ENCODE peak calls at places on chromosomes 6 and 20, in six cellular contexts. Z is activated gamma-delta T cell treated with Interleukin-2 at 50 U/mL for 16 hours; Q is stimulated activated CD8-positive, alpha-beta memory T cell treated with anti-CD3 and anti-CD28 coated beads, Interleukin-7, amount 100 ng/mL, for 1 hour; Y is fibroblast of villous mesenchyme; C is NCI-H1436; S is activated CD8-positive, alpha-beta memory T cell treated with anti-CD3 and anti-CD28 coated beads for 24 hours. E is an unnamed sample.

GRCh38 chr6:25100288-25100687 is 164.5 kb upstream of the RIPOR2 start:
- DNase-seq in Z (no peak), Q (no peak), Y (no peak), C (no peak), S (no peak), E (no peak)

GRCh38 chr20:2756056-2756611 is 44.3 kb downstream of the CPXM1 start:
- DNase-seq in Z (no peak), Q (no peak), Y (peak), C (no peak), S (peak), E (peak)

GRCh38 chr20:37343212-37343993 is 2.5 kb upstream of the SRC start:
- DNase-seq in Z (peak), Q (no peak), Y (no peak), C (no peak), S (no peak), E (no peak)

GRCh38 chr6:139903411-139904157 is 529.1 kb upstream of the CITED2 start:
- DNase-seq in Z (no peak), Q (no peak), Y (no peak), C (no peak), S (no peak), E (no peak)

GRCh38 chr20:57135875-57136274 is 130.6 kb downstream of the BMP7 start:
- DNase-seq in Z (no peak), Q (no peak), Y (no peak), C (no peak), S (no peak), E (no peak)

GRCh38 chr6:48141975-48142374 is 31.0 kb upstream of the PTCHD4 start:
- DNase-seq in Z (no peak), Q (no peak), Y (no peak), C (no peak), S (no peak), E (no peak)

GRCh38 chr6:72416744-72417143 is 205.1 kb upstream of the KCNQ5 start:
- DNase-seq in Z (no peak), Q (no peak), Y (no peak), C (no peak), S (no peak), E (no peak)

GRCh38 chr20:44583179-44583578 is 800 bp downstream of the PKIG start:
- DNase-seq in Z (no peak), Q (no peak), Y (peak), C (no peak), S (no peak), E (no peak)

GRCh38 chr6:145015739-145016558 is 719.4 kb downstream of the EPM2A start:
- DNase-seq in Z (no peak), Q (no peak), Y (peak), C (no peak), S (no peak), E (no peak)

GRCh38 chr20:61744691-61745396 is 320.8 kb downstream of the TAF4 start:
- DNase-seq in Z (no peak), Q (no peak), Y (no peak), C (no peak), S (no peak), E (no peak)

GRCh38 chr6:136921936-136922679 is at the start of gene SLC35D3:
- DNase-seq in Z (no peak), Q (no peak), Y (peak), C (no peak), S (peak), E (peak)

GRCh38 chr20:53210931-53211330 is 238.8 kb downstream of the TSHZ2 start:
- DNase-seq in Z (no peak), Q (no peak), Y (no peak), C (no peak), S (no peak), E (no peak)

GRCh38 chr6:64520050-64520449 is 884.4 kb downstream of the PHF3 start:
- DNase-seq in Z (no peak), Q (no peak), Y (peak), C (no peak), S (no peak), E (no peak)

GRCh38 chr20:35192071-35192872 is 20.4 kb downstream of the PROCR start:
- DNase-seq in Z (no peak), Q (no peak), Y (no peak), C (peak), S (no peak), E (no peak)

GRCh38 chr20:18059603-18060002 is 1.9 kb upstream of the OVOL2 start:
- DNase-seq in Z (no peak), Q (no peak), Y (no peak), C (no peak), S (no peak), E (no peak)

GRCh38 chr6:43821101-43821886 is 51.3 kb downstream of the VEGFA start:
- DNase-seq in Z (no peak), Q (no peak), Y (no peak), C (no peak), S (no peak), E (no peak)

GRCh38 chr6:81636930-81637568 is 115.4 kb downstream of the TENT5A start:
- DNase-seq in Z (no peak), Q (no peak), Y (no peak), C (no peak), S (no peak), E (no peak)

GRCh38 chr6:63447134-63447533 is 125.1 kb upstream of the LOC128125822 start:
- DNase-seq in Z (no peak), Q (no peak), Y (no peak), C (no peak), S (no peak), E (no peak)

GRCh38 chr20:61378694-61379093 is 126.6 kb downstream of the CDH4 start:
- DNase-seq in Z (no peak), Q (no peak), Y (no peak), C (no peak), S (no peak), E (no peak)

GRCh38 chr20:37209661-37210314 is 30.4 kb upstream of the MROH8 start:
- DNase-seq in Z (no peak), Q (no peak), Y (no peak), C (no peak), S (no peak), E (peak)

GRCh38 chr6:157648561-157648960 is 174.5 kb upstream of the SNX9 start:
- DNase-seq in Z (no peak), Q (no peak), Y (no peak), C (no peak), S (no peak), E (no peak)

GRCh38 chr6:127120109-127120786 is 1.8 kb downstream of the RSPO3 start:
- DNase-seq in Z (no peak), Q (no peak), Y (no peak), C (no peak), S (peak), E (no peak)

GRCh38 chr6:167393731-167394130 is 68.8 kb downstream of the TTLL2 start:
- DNase-seq in Z (no peak), Q (no peak), Y (no peak), C (no peak), S (peak), E (no peak)

GRCh38 chr6:140921366-140922226 is 1211.1 kb upstream of the GJE1 start:
- DNase-seq in Z (no peak), Q (no peak), Y (peak), C (no peak), S (no peak), E (peak)

GRCh38 chr6:43917878-43918382 is 147.9 kb downstream of the VEGFA start:
- DNase-seq in Z (no peak), Q (no peak), Y (no peak), C (no peak), S (no peak), E (no peak)

GRCh38 chr6:97437087-97437486 is 154.1 kb upstream of the MMS22L start:
- DNase-seq in Z (no peak), Q (no peak), Y (peak), C (peak), S (no peak), E (peak)

GRCh38 chr6:3882865-3883264 is 33.7 kb downstream of the FAM50B start:
- DNase-seq in Z (no peak), Q (no peak), Y (peak), C (no peak), S (no peak), E (no peak)

GRCh38 chr6:167825059-167825758 is 1.5 kb upstream of the AFDN start:
- DNase-seq in Z (no peak), Q (no peak), Y (peak), C (no peak), S (no peak), E (no peak)

GRCh38 chr20:46308258-46309157 is at the start of gene CDH22:
- DNase-seq in Z (peak), Q (no peak), Y (peak), C (peak), S (peak), E (peak)

GRCh38 chr6:158026054-158026900 is 44.6 kb downstream of the SYNJ2 start:
- DNase-seq in Z (peak), Q (peak), Y (peak), C (peak), S (peak), E (no peak)

GRCh38 chr6:34476941-34477340 is 11.1 kb downstream of the PACSIN1 start:
- DNase-seq in Z (no peak), Q (no peak), Y (no peak), C (no peak), S (no peak), E (no peak)

GRCh38 chr6:154092336-154092962 is 53.4 kb downstream of the OPRM1 start:
- DNase-seq in Z (no peak), Q (no peak), Y (no peak), C (no peak), S (no peak), E (no peak)

GRCh38 chr20:57695940-57696339 is 13.9 kb downstream of the PMEPA1 start:
- DNase-seq in Z (no peak), Q (no peak), Y (no peak), C (no peak), S (no peak), E (no peak)

GRCh38 chr6:153099636-153100035 is 31.4 kb downstream of the RGS17 start:
- DNase-seq in Z (no peak), Q (no peak), Y (no peak), C (no peak), S (no peak), E (no peak)

GRCh38 chr6:31125586-31126363 is 5.5 kb upstream of the CDSN start:
- DNase-seq in Z (no peak), Q (no peak), Y (peak), C (no peak), S (no peak), E (no peak)

GRCh38 chr6:130935978-130936377 is 108.8 kb downstream of the SMLR1 start:
- DNase-seq in Z (no peak), Q (no peak), Y (peak), C (no peak), S (no peak), E (peak)

GRCh38 chr6:118652051-118652699 is 784 bp upstream of the CEP85L start:
- DNase-seq in Z (no peak), Q (no peak), Y (no peak), C (peak), S (no peak), E (no peak)